ENCODE peak calls at places on chromosome 6, in ten cellular contexts. One of them, this sample, is unnamed.

GRCh38 chr6:161493731-161494130 is 219.9 kb upstream of the AGPAT4 start:
- DNase-seq in tibial nerve: no peak
- DNase-seq in HCT116: no peak
- DNase-seq in AG10803: no peak
- DNase-seq in ovary: no peak
- DNase-seq in GM10248: no peak
- DNase-seq in psoas muscle: no peak
- DNase-seq in natural killer cell: no peak
- DNase-seq in GM12878: no peak
- DNase-seq in right lobe of liver: no peak
- DNase-seq in this sample: no peak

GRCh38 chr6:159203304-159204005 is 34.3 kb downstream of the FNDC1 start:
- DNase-seq in tibial nerve: no peak
- DNase-seq in HCT116: no peak
- DNase-seq in AG10803: peak
- DNase-seq in ovary: no peak
- DNase-seq in GM10248: no peak
- DNase-seq in psoas muscle: no peak
- DNase-seq in natural killer cell: no peak
- DNase-seq in GM12878: no peak
- DNase-seq in right lobe of liver: no peak
- DNase-seq in this sample: no peak

GRCh38 chr6:47651505-47651944 is 46.9 kb upstream of the ADGRF4 start:
- DNase-seq in tibial nerve: no peak
- DNase-seq in HCT116: no peak
- DNase-seq in AG10803: peak
- DNase-seq in ovary: no peak
- DNase-seq in GM10248: no peak
- DNase-seq in psoas muscle: no peak
- DNase-seq in natural killer cell: no peak
- DNase-seq in GM12878: no peak
- DNase-seq in right lobe of liver: no peak
- DNase-seq in this sample: no peak

GRCh38 chr6:28165566-28165965 is 23.9 kb downstream of the ZKSCAN8 start:
- DNase-seq in tibial nerve: no peak
- DNase-seq in HCT116: no peak
- DNase-seq in AG10803: no peak
- DNase-seq in ovary: no peak
- DNase-seq in GM10248: no peak
- DNase-seq in psoas muscle: no peak
- DNase-seq in natural killer cell: no peak
- DNase-seq in GM12878: no peak
- DNase-seq in right lobe of liver: no peak
- DNase-seq in this sample: no peak

GRCh38 chr6:15608406-15608805 is 54.4 kb downstream of the DTNBP1 start:
- DNase-seq in tibial nerve: no peak
- DNase-seq in HCT116: peak
- DNase-seq in AG10803: peak
- DNase-seq in ovary: no peak
- DNase-seq in GM10248: no peak
- DNase-seq in psoas muscle: no peak
- DNase-seq in natural killer cell: no peak
- DNase-seq in GM12878: no peak
- DNase-seq in right lobe of liver: no peak
- DNase-seq in this sample: no peak

GRCh38 chr6:87094576-87094975 is 330 bp downstream of the CGA start:
- DNase-seq in tibial nerve: no peak
- DNase-seq in HCT116: no peak
- DNase-seq in AG10803: no peak
- DNase-seq in ovary: no peak
- DNase-seq in GM10248: no peak
- DNase-seq in psoas muscle: no peak
- DNase-seq in natural killer cell: no peak
- DNase-seq in GM12878: no peak
- DNase-seq in right lobe of liver: no peak
- DNase-seq in this sample: no peak

GRCh38 chr6:43147289-43147688 is 23.8 kb upstream of the SRF start:
- DNase-seq in tibial nerve: no peak
- DNase-seq in HCT116: no peak
- DNase-seq in AG10803: no peak
- DNase-seq in ovary: no peak
- DNase-seq in GM10248: no peak
- DNase-seq in psoas muscle: no peak
- DNase-seq in natural killer cell: no peak
- DNase-seq in GM12878: no peak
- DNase-seq in right lobe of liver: no peak
- DNase-seq in this sample: no peak

GRCh38 chr6:21555197-21555596 is 38.4 kb upstream of the SOX4 start:
- DNase-seq in tibial nerve: no peak
- DNase-seq in HCT116: no peak
- DNase-seq in AG10803: no peak
- DNase-seq in ovary: no peak
- DNase-seq in GM10248: no peak
- DNase-seq in psoas muscle: no peak
- DNase-seq in natural killer cell: no peak
- DNase-seq in GM12878: no peak
- DNase-seq in right lobe of liver: no peak
- DNase-seq in this sample: no peak

GRCh38 chr6:44223471-44224153 is at the start of gene SLC29A1:
- DNase-seq in tibial nerve: peak
- DNase-seq in HCT116: no peak
- DNase-seq in AG10803: no peak
- DNase-seq in ovary: peak
- DNase-seq in GM10248: peak
- DNase-seq in psoas muscle: peak
- DNase-seq in natural killer cell: peak
- DNase-seq in GM12878: no peak
- DNase-seq in right lobe of liver: peak
- DNase-seq in this sample: peak

GRCh38 chr6:101224751-101225150 is 168.8 kb upstream of the GRIK2 start:
- DNase-seq in tibial nerve: no peak
- DNase-seq in HCT116: no peak
- DNase-seq in AG10803: no peak
- DNase-seq in ovary: no peak
- DNase-seq in GM10248: no peak
- DNase-seq in psoas muscle: no peak
- DNase-seq in natural killer cell: no peak
- DNase-seq in GM12878: no peak
- DNase-seq in right lobe of liver: no peak
- DNase-seq in this sample: no peak

GRCh38 chr6:101231606-101232235 is 161.8 kb upstream of the GRIK2 start:
- DNase-seq in tibial nerve: no peak
- DNase-seq in HCT116: no peak
- DNase-seq in AG10803: no peak
- DNase-seq in ovary: no peak
- DNase-seq in GM10248: no peak
- DNase-seq in psoas muscle: no peak
- DNase-seq in natural killer cell: no peak
- DNase-seq in GM12878: no peak
- DNase-seq in right lobe of liver: no peak
- DNase-seq in this sample: no peak

GRCh38 chr6:101230866-101231265 is 162.6 kb upstream of the GRIK2 start:
- DNase-seq in tibial nerve: no peak
- DNase-seq in HCT116: no peak
- DNase-seq in AG10803: no peak
- DNase-seq in ovary: no peak
- DNase-seq in GM10248: no peak
- DNase-seq in psoas muscle: no peak
- DNase-seq in natural killer cell: no peak
- DNase-seq in GM12878: no peak
- DNase-seq in right lobe of liver: no peak
- DNase-seq in this sample: no peak

GRCh38 chr6:101226677-101227135 is 166.8 kb upstream of the GRIK2 start:
- DNase-seq in tibial nerve: no peak
- DNase-seq in HCT116: peak
- DNase-seq in AG10803: no peak
- DNase-seq in ovary: no peak
- DNase-seq in GM10248: peak
- DNase-seq in psoas muscle: no peak
- DNase-seq in natural killer cell: no peak
- DNase-seq in GM12878: no peak
- DNase-seq in right lobe of liver: no peak
- DNase-seq in this sample: no peak
- TF ChIP-seq CTCF in tibial nerve: no peak
- TF ChIP-seq CTCF in HCT116: peak
- TF ChIP-seq CTCF in AG10803: no peak
- TF ChIP-seq CTCF in ovary: no peak
- TF ChIP-seq CTCF in GM10248: peak
- TF ChIP-seq CTCF in psoas muscle: no peak
- TF ChIP-seq CTCF in natural killer cell: no peak
- TF ChIP-seq CTCF in GM12878: peak
- TF ChIP-seq CTCF in right lobe of liver: peak
- TF ChIP-seq CTCF in this sample: no peak

DNA sequence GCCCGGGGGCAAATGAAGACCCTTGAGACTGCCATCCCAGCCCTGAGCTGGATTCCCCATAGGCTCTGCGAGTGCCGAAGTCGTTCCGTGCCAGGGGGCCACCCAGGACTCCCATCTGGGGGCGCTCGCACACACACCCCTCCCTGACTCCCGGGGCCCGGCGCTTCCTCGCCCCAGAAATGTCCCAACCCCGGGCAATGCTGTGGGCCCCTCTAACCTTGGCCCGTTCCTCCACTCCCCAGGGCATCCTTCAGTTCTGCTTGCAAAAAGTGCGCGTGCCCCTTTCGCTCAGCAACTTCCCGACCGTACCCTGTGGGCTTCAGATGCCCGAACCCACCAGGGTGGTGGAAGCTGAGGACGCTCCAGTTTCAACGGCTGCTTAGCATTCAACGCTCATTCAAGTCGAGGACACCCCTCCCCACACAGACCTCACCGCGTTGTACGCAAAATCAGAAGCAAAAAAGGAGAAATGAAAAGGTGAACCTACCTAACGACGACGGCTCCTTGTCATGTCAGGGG is 25.4 kb downstream of the RIPOR2 start:
- DNase-seq in tibial nerve: no peak
- DNase-seq in HCT116: no peak
- DNase-seq in AG10803: no peak
- DNase-seq in ovary: peak
- DNase-seq in GM10248: peak
- DNase-seq in psoas muscle: peak
- DNase-seq in natural killer cell: no peak
- DNase-seq in GM12878: no peak
- DNase-seq in right lobe of liver: no peak
- DNase-seq in this sample: no peak
- TF ChIP-seq CTCF in tibial nerve: no peak
- TF ChIP-seq CTCF in HCT116: no peak
- TF ChIP-seq CTCF in AG10803: no peak
- TF ChIP-seq CTCF in ovary: no peak
- TF ChIP-seq CTCF in GM10248: peak
- TF ChIP-seq CTCF in psoas muscle: peak
- TF ChIP-seq CTCF in natural killer cell: no peak
- TF ChIP-seq CTCF in GM12878: peak
- TF ChIP-seq CTCF in right lobe of liver: no peak
- TF ChIP-seq CTCF in this sample: no peak

GRCh38 chr6:7424967-7425807 is 35.6 kb downstream of the RIOK1 start:
- DNase-seq in tibial nerve: no peak
- DNase-seq in HCT116: peak
- DNase-seq in AG10803: peak
- DNase-seq in ovary: no peak
- DNase-seq in GM10248: no peak
- DNase-seq in psoas muscle: no peak
- DNase-seq in natural killer cell: no peak
- DNase-seq in GM12878: no peak
- DNase-seq in right lobe of liver: no peak
- DNase-seq in this sample: no peak
- TF ChIP-seq CTCF in tibial nerve: peak
- TF ChIP-seq CTCF in HCT116: peak
- TF ChIP-seq CTCF in AG10803: peak
- TF ChIP-seq CTCF in ovary: no peak
- TF ChIP-seq CTCF in GM10248: no peak
- TF ChIP-seq CTCF in psoas muscle: no peak
- TF ChIP-seq CTCF in natural killer cell: no peak
- TF ChIP-seq CTCF in GM12878: peak
- TF ChIP-seq CTCF in right lobe of liver: peak
- TF ChIP-seq CTCF in this sample: no peak

GRCh38 chr6:2037230-2037926 is 208.0 kb downstream of the GMDS start:
- DNase-seq in tibial nerve: no peak
- DNase-seq in HCT116: no peak
- DNase-seq in AG10803: peak
- DNase-seq in ovary: no peak
- DNase-seq in GM10248: no peak
- DNase-seq in psoas muscle: no peak
- DNase-seq in natural killer cell: no peak
- DNase-seq in GM12878: no peak
- DNase-seq in right lobe of liver: no peak
- DNase-seq in this sample: no peak
- TF ChIP-seq CTCF in tibial nerve: peak
- TF ChIP-seq CTCF in HCT116: no peak
- TF ChIP-seq CTCF in AG10803: peak
- TF ChIP-seq CTCF in ovary: no peak
- TF ChIP-seq CTCF in GM10248: no peak
- TF ChIP-seq CTCF in psoas muscle: no peak
- TF ChIP-seq CTCF in natural killer cell: no peak
- TF ChIP-seq CTCF in GM12878: no peak
- TF ChIP-seq CTCF in right lobe of liver: peak
- TF ChIP-seq CTCF in this sample: no peak

DNA sequence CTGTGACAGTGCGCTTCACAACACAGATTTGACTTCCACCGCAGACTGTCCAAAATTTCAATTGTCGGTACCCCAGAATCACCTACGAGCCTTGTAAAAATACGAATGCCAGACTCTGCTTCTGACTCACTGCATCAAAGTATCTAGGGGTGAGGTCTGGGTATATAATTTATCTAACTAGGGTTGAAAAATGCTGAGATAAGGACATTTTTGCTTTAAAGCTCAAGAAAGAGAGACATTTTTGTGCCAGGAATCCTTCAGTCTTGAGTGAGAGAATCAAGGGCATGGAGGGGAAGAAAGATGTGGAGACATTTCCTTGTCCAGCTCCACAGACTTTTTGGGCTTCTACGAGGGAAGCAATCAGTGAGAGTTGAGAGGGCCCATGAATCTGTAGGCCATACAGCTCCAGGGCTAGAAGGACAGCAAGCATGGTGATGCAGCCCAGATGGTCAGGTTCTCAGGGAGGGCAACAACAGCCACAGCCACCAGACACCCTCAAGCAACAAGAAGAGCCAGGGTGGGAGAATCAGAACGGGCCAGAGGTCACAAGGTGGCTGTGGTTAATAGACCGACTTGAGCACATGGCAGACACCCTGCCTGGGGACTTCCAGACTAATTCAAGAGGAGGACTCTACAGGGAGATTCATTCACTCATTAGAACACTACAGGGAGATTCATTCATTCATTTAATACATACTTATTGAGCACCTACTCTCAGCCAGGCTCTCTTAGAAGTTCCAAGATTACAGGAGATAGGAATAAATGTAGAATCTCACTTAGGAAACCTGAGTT is 211.1 kb upstream of the PRDM1 start:
- DNase-seq in tibial nerve: no peak
- DNase-seq in HCT116: no peak
- DNase-seq in AG10803: no peak
- DNase-seq in ovary: no peak
- DNase-seq in GM10248: no peak
- DNase-seq in psoas muscle: no peak
- DNase-seq in natural killer cell: no peak
- DNase-seq in GM12878: no peak
- DNase-seq in right lobe of liver: no peak
- DNase-seq in this sample: no peak
- TF ChIP-seq CTCF in tibial nerve: no peak
- TF ChIP-seq CTCF in HCT116: no peak
- TF ChIP-seq CTCF in AG10803: no peak
- TF ChIP-seq CTCF in ovary: no peak
- TF ChIP-seq CTCF in GM10248: no peak
- TF ChIP-seq CTCF in psoas muscle: no peak
- TF ChIP-seq CTCF in natural killer cell: no peak
- TF ChIP-seq CTCF in GM12878: no peak
- TF ChIP-seq CTCF in right lobe of liver: no peak
- TF ChIP-seq CTCF in this sample: no peak